ENCODE peak calls at places on chromosomes 1 and 21, in four cellular contexts. One of them, this sample, is unnamed.
A peak's percentile ranks its signal among the peaks of the same experiment; 100 is the strongest.

GRCh38 chr1:247111259-247111635 is 7.1 kb upstream of the ZNF669 start:
- DNase-seq in activated T-cell treated with anti-CD3 and anti-CD28 coated beads for 1 hour: no peak
- DNase-seq in Daoy: no peak
- DNase-seq in HEK293T: peak; percentile 16
- DNase-seq in this sample: peak; percentile 14

GRCh38 chr21:44436111-44436611 is 19.1 kb upstream of the LRRC3 start:
- DNase-seq in activated T-cell treated with anti-CD3 and anti-CD28 coated beads for 1 hour: no peak
- DNase-seq in Daoy: no peak
- DNase-seq in HEK293T: no peak
- DNase-seq in this sample: no peak

GRCh38 chr1:159953866-159954515 is at the start of gene SLAMF9:
- DNase-seq in activated T-cell treated with anti-CD3 and anti-CD28 coated beads for 1 hour: no peak
- DNase-seq in Daoy: peak; percentile 29
- DNase-seq in HEK293T: no peak
- DNase-seq in this sample: no peak

GRCh38 chr1:12597792-12598191 is 20.2 kb downstream of the DHRS3 start:
- DNase-seq in activated T-cell treated with anti-CD3 and anti-CD28 coated beads for 1 hour: no peak
- DNase-seq in Daoy: no peak
- DNase-seq in HEK293T: no peak
- DNase-seq in this sample: no peak

GRCh38 chr1:3018576-3018975 is 2.7 kb upstream of the ACTRT2 start:
- DNase-seq in activated T-cell treated with anti-CD3 and anti-CD28 coated beads for 1 hour: no peak
- DNase-seq in Daoy: no peak
- DNase-seq in HEK293T: no peak
- DNase-seq in this sample: no peak

GRCh38 chr21:40846057-40846456 is 901 bp downstream of the DSCAM start:
- DNase-seq in activated T-cell treated with anti-CD3 and anti-CD28 coated beads for 1 hour: no peak
- DNase-seq in Daoy: no peak
- DNase-seq in HEK293T: no peak
- DNase-seq in this sample: no peak

GRCh38 chr1:182723195-182723594 is 38.8 kb upstream of the RGS8 start:
- DNase-seq in activated T-cell treated with anti-CD3 and anti-CD28 coated beads for 1 hour: no peak
- DNase-seq in Daoy: no peak
- DNase-seq in HEK293T: no peak
- DNase-seq in this sample: no peak

GRCh38 chr1:182175340-182176068 is 114.0 kb upstream of the ZNF648 start:
- DNase-seq in activated T-cell treated with anti-CD3 and anti-CD28 coated beads for 1 hour: no peak
- DNase-seq in Daoy: peak; percentile 77
- DNase-seq in HEK293T: no peak
- DNase-seq in this sample: no peak

GRCh38 chr1:2594001-2594640 is 7.5 kb downstream of the PRXL2B start:
- DNase-seq in activated T-cell treated with anti-CD3 and anti-CD28 coated beads for 1 hour: no peak
- DNase-seq in Daoy: peak; percentile 61
- DNase-seq in HEK293T: no peak
- DNase-seq in this sample: no peak

GRCh38 chr21:25426580-25426979 is 180.7 kb downstream of the MRPL39 start:
- DNase-seq in activated T-cell treated with anti-CD3 and anti-CD28 coated beads for 1 hour: no peak
- DNase-seq in Daoy: no peak
- DNase-seq in HEK293T: no peak
- DNase-seq in this sample: no peak

GRCh38 chr1:185574139-185574835 is 159.9 kb upstream of the HMCN1 start:
- DNase-seq in activated T-cell treated with anti-CD3 and anti-CD28 coated beads for 1 hour: no peak
- DNase-seq in Daoy: no peak
- DNase-seq in HEK293T: no peak
- DNase-seq in this sample: no peak

GRCh38 chr1:169795687-169796086 is 980 bp upstream of the METTL18 start:
- DNase-seq in activated T-cell treated with anti-CD3 and anti-CD28 coated beads for 1 hour: no peak
- DNase-seq in Daoy: no peak
- DNase-seq in HEK293T: no peak
- DNase-seq in this sample: no peak

GRCh38 chr1:180092931-180093650 is 61.6 kb upstream of the QSOX1 start:
- DNase-seq in activated T-cell treated with anti-CD3 and anti-CD28 coated beads for 1 hour: no peak
- DNase-seq in Daoy: no peak
- DNase-seq in HEK293T: no peak
- DNase-seq in this sample: no peak

GRCh38 chr1:204941415-204942338 is 71.0 kb downstream of the NFASC start:
- DNase-seq in activated T-cell treated with anti-CD3 and anti-CD28 coated beads for 1 hour: peak; percentile 32
- DNase-seq in Daoy: peak; percentile 69
- DNase-seq in HEK293T: peak; percentile 83
- DNase-seq in this sample: peak; percentile 12